ENCODE peak calls at places on chromosomes 7 and 10, in nine cellular contexts. R is heart left ventricle, T is gastrocnemius medialis, E is endothelial cell of umbilical vein, Y is prostate gland, Q is body of pancreas, G is A549, J is spleen, C is sigmoid colon. A is an unnamed sample.

GRCh38 chr7:102403563-102403962 is 7.4 kb downstream of the PRKRIP1 start:
- DNase-seq in R (no peak), T (no peak), E (no peak), Y (no peak), Q (no peak), G (no peak), J (no peak), C (no peak), A (no peak)

GRCh38 chr10:92997620-92998019 is 63.0 kb upstream of the CYP26C1 start:
- DNase-seq in R (no peak), T (no peak), E (no peak), Y (no peak), Q (no peak), G (no peak), J (no peak), C (no peak), A (no peak)

GRCh38 chr7:405489-406211 is 114.0 kb downstream of the PDGFA start:
- DNase-seq in R (peak), T (no peak), E (no peak), Y (no peak), Q (peak), G (no peak), J (peak), C (no peak), A (peak)

GRCh38 chr10:48733329-48733728 is 48.7 kb downstream of the WDFY4 start:
- DNase-seq in R (no peak), T (no peak), E (no peak), Y (no peak), Q (no peak), G (no peak), J (no peak), C (no peak), A (no peak)

GRCh38 chr10:101397140-101397539 is 43.2 kb downstream of the BTRC start:
- DNase-seq in R (no peak), T (no peak), E (peak), Y (no peak), Q (no peak), G (peak), J (no peak), C (no peak), A (no peak)

GRCh38 chr10:60446855-60447254 is 57.2 kb upstream of the ANK3 start:
- DNase-seq in R (no peak), T (no peak), E (peak), Y (peak), Q (peak), G (no peak), J (no peak), C (no peak), A (no peak)

GRCh38 chr7:77912293-77912692 is 113.7 kb downstream of the PHTF2 start:
- DNase-seq in R (no peak), T (no peak), E (no peak), Y (no peak), Q (no peak), G (no peak), J (no peak), C (no peak), A (no peak)

GRCh38 chr10:15311885-15312280 is 59.2 kb downstream of the FAM171A1 start:
- DNase-seq in R (no peak), T (no peak), E (peak), Y (no peak), Q (no peak), G (no peak), J (no peak), C (no peak), A (no peak)

GRCh38 chr10:33635967-33636366 is 301.5 kb upstream of the NRP1 start:
- DNase-seq in R (no peak), T (no peak), E (no peak), Y (no peak), Q (no peak), G (no peak), J (no peak), C (no peak), A (no peak)

GRCh38 chr10:95567903-95568630 is 6.9 kb upstream of the SORBS1 start:
- DNase-seq in R (no peak), T (no peak), E (peak), Y (no peak), Q (no peak), G (no peak), J (no peak), C (no peak), A (no peak)

GRCh38 chr7:145431834-145432233 is 596.0 kb upstream of the TPK1 start:
- DNase-seq in R (no peak), T (no peak), E (no peak), Y (no peak), Q (no peak), G (no peak), J (no peak), C (no peak), A (no peak)

GRCh38 chr7:6435486-6436384 is 12.0 kb downstream of the DAGLB start:
- DNase-seq in R (peak), T (peak), E (peak), Y (peak), Q (peak), G (peak), J (peak), C (peak), A (peak)

GRCh38 chr10:92714152-92714836 is 24.5 kb downstream of the HHEX start:
- DNase-seq in R (no peak), T (no peak), E (no peak), Y (no peak), Q (no peak), G (no peak), J (no peak), C (no peak), A (no peak)

GRCh38 chr10:3222068-3222467 is 49.5 kb upstream of the PITRM1 start:
- DNase-seq in R (no peak), T (no peak), E (no peak), Y (no peak), Q (no peak), G (no peak), J (no peak), C (no peak), A (no peak)

GRCh38 chr7:20474244-20474643 is 141.2 kb upstream of the ABCB5 start:
- DNase-seq in R (no peak), T (no peak), E (no peak), Y (no peak), Q (no peak), G (no peak), J (no peak), C (no peak), A (no peak)

GRCh38 chr10:119817991-119818888 is 54.4 kb downstream of the MCMBP start:
- DNase-seq in R (peak), T (peak), E (peak), Y (peak), Q (peak), G (no peak), J (peak), C (peak), A (peak)

GRCh38 chr7:119982884-119983283 is 290.1 kb upstream of the KCND2 start:
- DNase-seq in R (no peak), T (no peak), E (no peak), Y (no peak), Q (no peak), G (no peak), J (no peak), C (no peak), A (no peak)

GRCh38 chr10:69878951-69879350 is 77.2 kb downstream of the COL13A1 start:
- DNase-seq in R (no peak), T (no peak), E (no peak), Y (no peak), Q (no peak), G (no peak), J (no peak), C (no peak), A (no peak)

GRCh38 chr10:114342976-114343375 is 61.3 kb downstream of the AFAP1L2 start:
- DNase-seq in R (no peak), T (no peak), E (no peak), Y (no peak), Q (no peak), G (no peak), J (no peak), C (no peak), A (no peak)

GRCh38 chr7:129986600-129986999 is 33.8 kb upstream of the UBE2H start:
- DNase-seq in R (no peak), T (no peak), E (no peak), Y (no peak), Q (no peak), G (no peak), J (no peak), C (no peak), A (no peak)

GRCh38 chr10:132052124-132052523 is 13.6 kb upstream of the JAKMIP3 start:
- DNase-seq in R (no peak), T (no peak), E (no peak), Y (no peak), Q (no peak), G (no peak), J (no peak), C (no peak), A (no peak)

GRCh38 chr10:132676193-132676891 is 109.6 kb downstream of the NKX6-2 start:
- DNase-seq in R (peak), T (peak), E (no peak), Y (no peak), Q (peak), G (no peak), J (peak), C (peak), A (no peak)

GRCh38 chr7:103912906-103913610 is 76.4 kb downstream of the RELN start:
- DNase-seq in R (no peak), T (no peak), E (no peak), Y (no peak), Q (no peak), G (no peak), J (no peak), C (no peak), A (no peak)

GRCh38 chr7:146346096-146346495 is 229.5 kb downstream of the CNTNAP2 start:
- DNase-seq in R (no peak), T (no peak), E (no peak), Y (no peak), Q (no peak), G (no peak), J (no peak), C (no peak), A (no peak)

GRCh38 chr10:103276941-103277712 is at the start of gene INA:
- DNase-seq in R (no peak), T (no peak), E (peak), Y (no peak), Q (no peak), G (peak), J (no peak), C (no peak), A (no peak)

GRCh38 chr10:2985729-2986232 is 81.6 kb upstream of the PFKP start:
- DNase-seq in R (no peak), T (no peak), E (peak), Y (peak), Q (peak), G (peak), J (no peak), C (no peak), A (no peak)

GRCh38 chr10:929965-930364 is 1.5 kb downstream of the LARP4B start:
- DNase-seq in R (no peak), T (no peak), E (no peak), Y (no peak), Q (no peak), G (no peak), J (no peak), C (no peak), A (peak)

GRCh38 chr7:676972-677385 is 49.5 kb upstream of the DNAAF5 start:
- DNase-seq in R (no peak), T (no peak), E (no peak), Y (no peak), Q (no peak), G (no peak), J (peak), C (peak), A (no peak)

GRCh38 chr7:2145835-2146580 is 86.7 kb downstream of the MAD1L1 start:
- DNase-seq in R (no peak), T (no peak), E (no peak), Y (no peak), Q (no peak), G (no peak), J (no peak), C (no peak), A (no peak)

GRCh38 chr7:66505531-66506451 is 122.9 kb upstream of the KCTD7 start:
- DNase-seq in R (no peak), T (no peak), E (peak), Y (no peak), Q (no peak), G (no peak), J (peak), C (peak), A (no peak)

GRCh38 chr7:146670532-146670931 is 553.9 kb downstream of the CNTNAP2 start:
- DNase-seq in R (no peak), T (no peak), E (no peak), Y (no peak), Q (no peak), G (no peak), J (no peak), C (no peak), A (no peak)

GRCh38 chr7:128795129-128795528 is 3.4 kb downstream of the CCDC136 start:
- DNase-seq in R (no peak), T (no peak), E (no peak), Y (no peak), Q (no peak), G (no peak), J (no peak), C (no peak), A (no peak)

GRCh38 chr10:130064783-130065182 is 45.8 kb downstream of the C10orf143 start:
- DNase-seq in R (no peak), T (no peak), E (no peak), Y (no peak), Q (no peak), G (no peak), J (no peak), C (no peak), A (no peak)

GRCh38 chr7:111561659-111561908 is 708 bp downstream of the IMMP2L start:
- DNase-seq in R (no peak), T (no peak), E (no peak), Y (no peak), Q (no peak), G (no peak), J (no peak), C (no peak), A (peak)

GRCh38 chr10:132328738-132329137 is 3.3 kb upstream of the LRRC27 start:
- DNase-seq in R (peak), T (no peak), E (no peak), Y (no peak), Q (no peak), G (no peak), J (peak), C (peak), A (no peak)

GRCh38 chr10:124678566-124679240 is 65.5 kb downstream of the FAM53B start:
- DNase-seq in R (no peak), T (no peak), E (no peak), Y (no peak), Q (no peak), G (no peak), J (no peak), C (no peak), A (no peak)

DNA sequence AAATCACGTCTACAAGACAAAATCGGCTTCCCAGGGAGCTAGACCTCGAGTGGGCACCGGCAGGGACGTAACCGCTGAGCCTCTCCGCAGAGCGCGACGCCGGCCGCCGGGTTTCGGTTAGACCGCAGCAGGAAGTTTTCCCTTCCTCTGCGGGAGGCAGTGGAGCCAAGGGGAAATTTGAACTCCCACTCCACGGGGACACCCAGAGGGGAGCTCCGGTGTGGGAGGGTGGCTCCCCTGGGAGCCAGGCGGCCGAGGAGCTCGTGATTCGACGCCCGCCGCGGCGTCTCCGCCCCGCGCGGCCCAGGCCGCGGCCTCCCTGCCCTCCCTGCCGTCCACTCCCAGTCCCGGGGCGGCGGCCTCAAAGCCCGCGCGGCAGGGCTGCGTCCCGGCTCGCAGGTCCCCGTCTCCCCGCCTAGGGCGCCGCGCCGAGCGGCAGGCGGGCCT is 418 bp downstream of the SYPL1 start:
- DNase-seq in R (peak), T (peak), E (no peak), Y (no peak), Q (no peak), G (peak), J (peak), C (peak), A (peak)
- TF ChIP-seq POLR2A in R (no peak), T (peak), E (no peak), Y (no peak), Q (peak), G (no peak), J (no peak), C (no peak), A (no peak)

GRCh38 chr10:81073155-81073554 is 535.5 kb downstream of the SH2D4B start:
- DNase-seq in R (no peak), T (no peak), E (no peak), Y (no peak), Q (no peak), G (no peak), J (no peak), C (no peak), A (no peak)

GRCh38 chr10:81065474-81065873 is 527.8 kb downstream of the SH2D4B start:
- DNase-seq in R (no peak), T (no peak), E (no peak), Y (no peak), Q (no peak), G (no peak), J (no peak), C (no peak), A (no peak)

GRCh38 chr10:81071087-81071796 is 533.5 kb downstream of the SH2D4B start:
- DNase-seq in R (no peak), T (no peak), E (no peak), Y (no peak), Q (no peak), G (no peak), J (no peak), C (no peak), A (no peak)

DNA sequence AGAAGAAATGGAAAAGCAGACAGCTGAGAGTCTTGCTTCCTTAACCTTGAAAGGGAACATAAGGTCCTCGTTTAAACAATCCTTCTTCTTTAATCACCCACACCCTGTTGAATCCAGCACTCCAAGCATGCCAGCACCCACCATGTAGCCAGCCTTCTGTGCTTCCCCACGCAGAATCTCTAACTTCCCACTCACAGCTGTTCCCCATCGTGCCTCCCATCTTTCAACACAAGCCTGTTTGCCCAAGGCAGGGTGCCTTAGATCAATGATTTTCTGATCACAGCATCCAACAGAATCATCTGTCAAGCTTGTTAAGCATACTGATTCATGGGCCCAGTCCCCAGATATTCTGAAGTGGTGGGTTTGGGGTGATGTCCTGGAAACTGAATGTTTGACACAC is 530.7 kb downstream of the SH2D4B start:
- DNase-seq in R (no peak), T (no peak), E (no peak), Y (no peak), Q (no peak), G (no peak), J (no peak), C (no peak), A (no peak)
- TF ChIP-seq CTCF in R (no peak), T (no peak), E (no peak), Y (no peak), Q (no peak), G (no peak), J (no peak), C (no peak), A (no peak)

GRCh38 chr10:4982764-4983226 is 19.6 kb downstream of the AKR1C1 start:
- DNase-seq in R (no peak), T (no peak), E (no peak), Y (no peak), Q (peak), G (no peak), J (no peak), C (no peak), A (no peak)
- TF ChIP-seq POLR2A in R (no peak), T (no peak), E (no peak), Y (no peak), Q (peak), G (no peak), J (no peak), C (no peak), A (no peak)

GRCh38 chr10:98388086-98388655 is 26.8 kb downstream of the PYROXD2 start:
- DNase-seq in R (no peak), T (no peak), E (no peak), Y (no peak), Q (no peak), G (no peak), J (no peak), C (no peak), A (no peak)
- TF ChIP-seq CTCF in R (no peak), T (no peak), E (no peak), Y (no peak), Q (no peak), G (no peak), J (no peak), C (no peak), A (no peak)

GRCh38 chr7:33128990-33129805 is at the start of gene BBS9:
- DNase-seq in R (peak), T (peak), E (peak), Y (peak), Q (peak), G (peak), J (peak), C (peak), A (peak)
- TF ChIP-seq POLR2A in R (peak), T (peak), E (peak), Y (peak), Q (peak), G (peak), J (no peak), C (no peak), A (no peak)

GRCh38 chr7:17991866-17992648 is 35.6 kb downstream of the PRPS1L1 start:
- DNase-seq in R (no peak), T (no peak), E (no peak), Y (no peak), Q (peak), G (no peak), J (no peak), C (no peak), A (no peak)
- TF ChIP-seq CTCF in R (peak), T (no peak), E (peak), Y (no peak), Q (no peak), G (no peak), J (no peak), C (no peak), A (no peak)

GRCh38 chr7:50791921-50792341 is 9.2 kb upstream of the GRB10 start:
- DNase-seq in R (no peak), T (no peak), E (peak), Y (peak), Q (no peak), G (no peak), J (no peak), C (no peak), A (no peak)

GRCh38 chr7:50791363-50791762 is 8.7 kb upstream of the GRB10 start:
- DNase-seq in R (no peak), T (no peak), E (no peak), Y (no peak), Q (no peak), G (no peak), J (no peak), C (no peak), A (no peak)

GRCh38 chr7:50793947-50794570 is 11.4 kb upstream of the GRB10 start:
- DNase-seq in R (no peak), T (no peak), E (no peak), Y (no peak), Q (no peak), G (no peak), J (no peak), C (no peak), A (no peak)

GRCh38 chr7:50793115-50793946 is 10.6 kb upstream of the GRB10 start:
- DNase-seq in R (peak), T (peak), E (peak), Y (peak), Q (peak), G (peak), J (peak), C (peak), A (no peak)

DNA sequence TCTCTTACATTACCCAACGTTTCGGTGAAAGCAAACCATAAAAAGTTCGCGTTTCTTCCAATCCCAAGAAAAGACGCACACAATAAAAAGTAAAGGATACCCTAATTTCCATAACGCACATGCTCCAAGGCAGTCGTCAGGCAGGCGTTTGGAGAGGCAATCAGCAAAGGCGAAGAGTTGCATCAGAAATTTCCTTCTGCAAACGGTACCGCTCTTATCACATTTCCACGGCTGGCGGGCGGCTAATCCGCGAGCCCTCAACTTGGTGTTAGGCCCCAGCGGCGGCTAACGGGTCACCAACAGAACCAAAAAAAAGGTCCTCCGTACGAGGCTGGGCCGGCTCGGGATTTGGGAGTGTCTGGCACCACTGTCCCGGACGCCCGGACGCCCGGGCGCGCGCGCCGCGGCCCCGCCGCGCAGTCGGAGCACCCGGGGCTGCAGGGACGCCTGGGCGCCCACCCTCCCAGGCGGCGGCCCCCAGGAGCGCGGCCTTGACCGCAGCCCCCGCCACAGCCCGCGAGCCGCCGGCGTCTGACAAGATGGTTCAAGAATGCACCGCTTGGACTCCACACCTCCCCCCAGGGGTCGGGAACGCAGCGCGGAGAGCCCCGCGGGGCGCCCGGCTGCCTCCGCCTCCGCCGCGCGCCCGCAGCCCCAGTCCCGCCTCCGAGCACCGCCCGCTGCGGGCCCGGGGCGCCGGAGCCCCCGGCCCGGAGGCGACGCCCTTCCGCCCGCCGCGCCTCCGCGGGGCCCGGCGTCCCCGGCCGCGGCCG is 9.8 kb upstream of the GRB10 start:
- DNase-seq in R (no peak), T (peak), E (peak), Y (no peak), Q (peak), G (peak), J (peak), C (no peak), A (no peak)
- TF ChIP-seq POLR2A in R (no peak), T (peak), E (no peak), Y (no peak), Q (peak), G (no peak), J (no peak), C (no peak), A (no peak)